ENCODE peak calls at places on chromosomes 12 and 14, in nine cellular contexts. N is IMR-90, I is kidney, G is HL-60, M is A549, D is ovary, Y is GM23338, U is pancreas, R is adrenal gland. S is an unnamed sample.

GRCh38 chr14:22122227-22123187 is 448.9 kb upstream of the OR4E1 start:
- DNase-seq in N (peak; percentile 5), I (no peak), G (no peak), M (peak; percentile 12), D (no peak), Y (peak; percentile 59), U (no peak), R (no peak), S (no peak)

GRCh38 chr12:119259483-119259882 is 75.0 kb upstream of the CCDC60 start:
- DNase-seq in N (no peak), I (no peak), G (no peak), M (no peak), D (no peak), Y (no peak), U (no peak), R (no peak), S (no peak)

GRCh38 chr14:75044322-75044721 is 6.9 kb downstream of the MLH3 start:
- DNase-seq in N (peak; percentile 86), I (no peak), G (no peak), M (no peak), D (no peak), Y (no peak), U (no peak), R (no peak), S (no peak)

GRCh38 chr14:55324812-55325211 is 53.6 kb downstream of the FBXO34 start:
- DNase-seq in N (no peak), I (no peak), G (no peak), M (no peak), D (no peak), Y (no peak), U (no peak), R (no peak), S (no peak)

GRCh38 chr12:120590741-120591407 is 9.7 kb upstream of the POP5 start:
- DNase-seq in N (no peak), I (no peak), G (no peak), M (no peak), D (no peak), Y (no peak), U (no peak), R (no peak), S (no peak)

GRCh38 chr12:90280564-90281058 is 572.0 kb upstream of the ATP2B1 start:
- DNase-seq in N (no peak), I (no peak), G (no peak), M (no peak), D (no peak), Y (no peak), U (no peak), R (no peak), S (no peak)

GRCh38 chr14:49677643-49678042 is 10.4 kb downstream of the POLE2 start:
- DNase-seq in N (no peak), I (no peak), G (no peak), M (no peak), D (no peak), Y (peak; percentile 24), U (no peak), R (no peak), S (no peak)

GRCh38 chr14:101174522-101174838 is 271.0 kb upstream of the RTL1 start:
- DNase-seq in N (no peak), I (no peak), G (no peak), M (no peak), D (no peak), Y (no peak), U (no peak), R (no peak), S (no peak)

GRCh38 chr14:93201155-93201704 is 5.6 kb downstream of the GON7 start:
- DNase-seq in N (no peak), I (no peak), G (no peak), M (no peak), D (no peak), Y (no peak), U (no peak), R (no peak), S (no peak)

GRCh38 chr12:105205322-105206048 is 30.5 kb downstream of the APPL2 start:
- DNase-seq in N (no peak), I (no peak), G (no peak), M (no peak), D (no peak), Y (no peak), U (no peak), R (no peak), S (no peak)
- H3K27ac ChIP-seq in N (no peak overlapping the region), I (no peak overlapping the region), G (no peak overlapping the region), M (no peak overlapping the region), D (no peak overlapping the region), Y (no peak overlapping the region), U (peak overlapping the region; percentile 23), R (peak overlapping the region; percentile 38), S (no peak overlapping the region)

GRCh38 chr14:45134051-45134958 is at the start of gene FKBP3:
- DNase-seq in N (peak; percentile 99), I (peak; percentile 98), G (peak; percentile 99), M (peak; percentile 99), D (peak; percentile 95), Y (peak; percentile 100), U (peak; percentile 94), R (peak; percentile 98), S (peak; percentile 99)

GRCh38 chr14:45133683-45134050 is 614 bp downstream of the FKBP3 start:
- DNase-seq in N (no peak), I (no peak), G (no peak), M (no peak), D (no peak), Y (no peak), U (no peak), R (no peak), S (no peak)

GRCh38 chr14:45135659-45136314 is at the start of gene FANCM:
- DNase-seq in N (peak; percentile 98), I (peak; percentile 92), G (peak; percentile 96), M (peak; percentile 98), D (peak; percentile 89), Y (peak; percentile 99), U (peak; percentile 78), R (peak; percentile 97), S (peak; percentile 90)

GRCh38 chr14:45140661-45141187 is 5.0 kb downstream of the FANCM start:
- DNase-seq in N (no peak), I (no peak), G (no peak), M (peak; percentile 15), D (no peak), Y (peak; percentile 13), U (no peak), R (no peak), S (no peak)

DNA sequence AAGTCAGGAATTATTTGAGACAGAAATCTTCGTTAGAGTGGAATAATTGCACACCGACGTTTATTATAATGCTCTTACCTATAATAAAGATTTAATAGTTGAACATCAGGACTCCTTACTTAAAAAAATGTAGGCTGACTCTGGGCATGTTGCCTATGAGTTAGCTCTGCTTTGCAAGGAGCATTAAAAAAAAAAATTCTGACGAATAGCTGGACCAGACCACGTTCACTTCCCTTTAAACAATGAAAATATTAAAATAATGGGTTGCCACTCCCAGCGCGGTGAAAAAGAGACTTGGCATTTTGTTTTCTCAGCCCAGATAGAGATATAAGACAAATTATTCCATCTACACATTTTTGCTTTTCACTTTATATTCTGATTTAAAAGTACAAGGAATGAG is 549 bp upstream of the FANCM start:
- DNase-seq in N (peak; percentile 43), I (no peak), G (no peak), M (no peak), D (no peak), Y (no peak), U (no peak), R (no peak), S (no peak)
- H3K4me3 ChIP-seq in N (peak overlapping the region; percentile 82), I (peak overlapping the region; percentile 99), G (peak overlapping the region; percentile 39), M (peak overlapping the region; percentile 78), D (peak overlapping the region; percentile 64), Y (peak overlapping the region; percentile 91), U (peak overlapping the region; percentile 73), R (peak overlapping the region; percentile 73), S (peak overlapping the region; percentile 91)

GRCh38 chr12:47604474-47604873 is 101.4 kb downstream of the RPAP3 start:
- DNase-seq in N (peak; percentile 32), I (no peak), G (no peak), M (no peak), D (no peak), Y (no peak), U (no peak), R (no peak), S (no peak)

GRCh38 chr12:47602330-47602729 is 103.5 kb downstream of the RPAP3 start:
- DNase-seq in N (peak; percentile 52), I (no peak), G (no peak), M (no peak), D (no peak), Y (no peak), U (no peak), R (no peak), S (no peak)

GRCh38 chr12:47601071-47601470 is 104.8 kb downstream of the RPAP3 start:
- DNase-seq in N (no peak), I (no peak), G (no peak), M (no peak), D (no peak), Y (no peak), U (no peak), R (no peak), S (no peak)

GRCh38 chr12:47602949-47603558 is 102.8 kb downstream of the RPAP3 start:
- DNase-seq in N (no peak), I (no peak), G (no peak), M (no peak), D (no peak), Y (peak; percentile 24), U (no peak), R (no peak), S (no peak)
- TF ChIP-seq CTCF in N (no peak), I (no peak), G (no peak), M (no peak), D (no peak), Y (peak; percentile 38), U (no peak), R (no peak), S (no peak)

GRCh38 chr12:124547626-124548025 is 19.8 kb downstream of the NCOR2 start:
- DNase-seq in N (no peak), I (no peak), G (no peak), M (no peak), D (no peak), Y (no peak), U (no peak), R (no peak), S (no peak)

GRCh38 chr12:124543591-124544310 is 23.7 kb downstream of the NCOR2 start:
- DNase-seq in N (no peak), I (peak; percentile 77), G (no peak), M (no peak), D (peak; percentile 44), Y (no peak), U (no peak), R (no peak), S (no peak)

GRCh38 chr12:124544983-124545382 is 22.4 kb downstream of the NCOR2 start:
- DNase-seq in N (no peak), I (peak; percentile 71), G (no peak), M (no peak), D (peak; percentile 36), Y (no peak), U (no peak), R (no peak), S (no peak)

GRCh38 chr12:124544311-124544970 is 23.0 kb downstream of the NCOR2 start:
- DNase-seq in N (no peak), I (peak; percentile 77), G (no peak), M (no peak), D (peak; percentile 36), Y (no peak), U (peak; percentile 56), R (no peak), S (no peak)

GRCh38 chr12:124545508-124546418 is 21.6 kb downstream of the NCOR2 start:
- DNase-seq in N (peak; percentile 43), I (peak; percentile 90), G (peak; percentile 76), M (no peak), D (peak; percentile 44), Y (no peak), U (peak; percentile 55), R (peak; percentile 87), S (no peak)
- H3K27ac ChIP-seq in N (no peak overlapping the region), I (peak overlapping the region; percentile 2), G (peak overlapping the region; percentile 54), M (no peak overlapping the region), D (peak overlapping the region; percentile 50), Y (peak overlapping the region; percentile 50), U (no peak overlapping the region), R (peak overlapping the region; percentile 70), S (no peak overlapping the region)